ENCODE peak calls at places on chromosome 6, in five cellular contexts. O is HFFc6; F is stimulated activated CD8-positive, alpha-beta memory T cell treated with anti-CD3 and anti-CD28 coated beads, Interleukin-4, amount 100 ng/mL, for 1 hour; G is AG04449; R is activated naive CD8-positive, alpha-beta T cell treated with anti-CD3 and anti-CD28 coated beads, Interleukin-2, amount 50 U/mL, for 16 hours. L is an unnamed sample.

GRCh38 chr6:34177181-34177591 is 31.3 kb upstream of the GRM4 start:
- DNase-seq in O (no peak), F (no peak), G (no peak), R (no peak), L (no peak)

GRCh38 chr6:124961468-124961783 is 811 bp upstream of the RNF217 start:
- DNase-seq in O (no peak), F (no peak), G (no peak), R (no peak), L (no peak)

GRCh38 chr6:39057251-39058155 is 8.9 kb downstream of the GLP1R start:
- DNase-seq in O (no peak), F (no peak), G (no peak), R (no peak), L (no peak)

GRCh38 chr6:156780117-156780641 is 3.0 kb downstream of the ARID1B start:
- DNase-seq in O (peak), F (no peak), G (peak), R (no peak), L (no peak)

GRCh38 chr6:137980777-137981176 is 113.7 kb downstream of the TNFAIP3 start:
- DNase-seq in O (no peak), F (no peak), G (no peak), R (no peak), L (no peak)

GRCh38 chr6:106620931-106621672 is 8.2 kb downstream of the RTN4IP1 start:
- DNase-seq in O (peak), F (no peak), G (no peak), R (no peak), L (no peak)

GRCh38 chr6:10791673-10792072 is 44.1 kb downstream of the TMEM14B start:
- DNase-seq in O (no peak), F (no peak), G (no peak), R (no peak), L (no peak)

GRCh38 chr6:134316733-134317431 is 1.0 kb downstream of the SGK1 start:
- DNase-seq in O (no peak), F (no peak), G (no peak), R (no peak), L (no peak)